ENCODE peak calls at places on chromosomes 2 and 18, in eight cellular contexts. M is RWPE1; P is activated T-cell treated with anti-CD3 and anti-CD28 coated beads, Interleukin-2, amount 50 U/mL, for 4 hours; K is heart right ventricle; S is KBM-7; G is NCI-H2081; O is NCI-H1930; N is hippocampal formation. A is an unnamed sample.

GRCh38 chr18:76741346-76741745 is 81.0 kb upstream of the ZNF236 start:
- DNase-seq in P (no peak), S (no peak), M (peak), K (no peak), N (no peak), O (no peak), G (no peak), A (no peak)

GRCh38 chr2:188659656-188660406 is 314.3 kb upstream of the COL3A1 start:
- DNase-seq in S (no peak), N (no peak), O (no peak), P (no peak), M (peak), G (no peak), K (no peak), A (no peak)

GRCh38 chr2:37532503-37532902 is 138.9 kb downstream of the CDC42EP3 start:
- DNase-seq in S (no peak), M (no peak), O (no peak), P (no peak), G (no peak), K (no peak), N (no peak), A (no peak)

GRCh38 chr2:96502891-96503636 is 2.1 kb downstream of the NEURL3 start:
- DNase-seq in G (no peak), P (no peak), N (no peak), S (no peak), K (no peak), O (no peak), M (no peak), A (no peak)

GRCh38 chr2:118923371-118923770 is 18.6 kb upstream of the MARCO start:
- DNase-seq in S (no peak), O (no peak), N (no peak), G (no peak), K (no peak), M (no peak), P (no peak), A (no peak)

GRCh38 chr18:7658701-7659100 is 91.6 kb downstream of the PTPRM start:
- DNase-seq in M (no peak), N (no peak), S (no peak), O (no peak), K (no peak), G (no peak), P (no peak), A (no peak)

GRCh38 chr2:46299365-46300263 is 2.4 kb downstream of the EPAS1 start:
- DNase-seq in G (no peak), P (no peak), K (peak), M (peak), O (no peak), N (peak), S (peak), A (no peak)

GRCh38 chr18:79404567-79404910 is 8.8 kb downstream of the NFATC1 start:
- DNase-seq in K (no peak), N (no peak), G (no peak), M (no peak), P (no peak), O (no peak), S (no peak), A (no peak)

GRCh38 chr18:28690100-28690499 is 513.2 kb upstream of the CDH2 start:
- DNase-seq in O (no peak), S (no peak), P (no peak), N (no peak), K (no peak), M (no peak), G (no peak), A (no peak)

GRCh38 chr18:73975266-73975665 is 172.4 kb downstream of the FBXO15 start:
- DNase-seq in M (no peak), O (no peak), P (no peak), G (no peak), S (peak), K (no peak), N (no peak), A (no peak)

GRCh38 chr2:70086838-70087702 is at the start of gene PCBP1:
- DNase-seq in K (peak), O (peak), N (peak), S (peak), G (peak), P (peak), M (peak), A (peak)

GRCh38 chr18:5542393-5543035 is 1.3 kb downstream of the EPB41L3 start:
- DNase-seq in M (no peak), S (peak), P (no peak), K (peak), N (no peak), O (no peak), G (peak), A (no peak)

GRCh38 chr2:36456227-36456788 is 100.7 kb downstream of the CRIM1 start:
- DNase-seq in N (no peak), K (peak), M (no peak), P (no peak), G (no peak), O (no peak), S (no peak), A (no peak)

GRCh38 chr2:86350751-86351150 is 13.3 kb upstream of the REEP1 start:
- DNase-seq in M (no peak), O (no peak), G (no peak), N (no peak), S (no peak), K (no peak), P (no peak), A (no peak)

GRCh38 chr18:57595347-57595746 is 8.8 kb upstream of the FECH start:
- DNase-seq in P (no peak), S (no peak), M (no peak), G (no peak), K (no peak), O (no peak), N (no peak), A (no peak)

GRCh38 chr2:85751627-85752026 is 2.2 kb upstream of the ATOH8 start:
- DNase-seq in G (no peak), P (no peak), M (no peak), K (no peak), N (no peak), O (no peak), S (no peak), A (no peak)

GRCh38 chr2:96330407-96330806 is 5.2 kb upstream of the NCAPH start:
- DNase-seq in G (no peak), S (no peak), N (no peak), K (no peak), M (peak), O (no peak), P (no peak), A (no peak)

GRCh38 chr2:237637429-237638135 is 10.2 kb downstream of the LRRFIP1 start:
- DNase-seq in N (no peak), G (no peak), O (no peak), K (no peak), P (no peak), S (no peak), M (no peak), A (no peak)

GRCh38 chr18:79776674-79777073 is 21.1 kb upstream of the KCNG2 start:
- DNase-seq in G (no peak), O (no peak), K (no peak), M (no peak), P (no peak), N (no peak), S (no peak), A (no peak)

GRCh38 chr2:30631051-30631671 is 176.1 kb downstream of the CAPN13 start:
- DNase-seq in G (no peak), P (no peak), M (no peak), O (no peak), S (peak), N (no peak), K (no peak), A (no peak)

GRCh38 chr2:217001740-217002139 is 141.9 kb upstream of the TNP1 start:
- DNase-seq in K (no peak), M (no peak), N (no peak), P (no peak), G (no peak), O (no peak), S (no peak), A (no peak)

GRCh38 chr18:2147424-2147823 is 423.9 kb downstream of the METTL4 start:
- DNase-seq in M (peak), P (no peak), S (no peak), G (peak), K (no peak), N (peak), O (no peak), A (no peak)

GRCh38 chr2:239253264-239253663 is 147.6 kb downstream of the HDAC4 start:
- DNase-seq in P (no peak), G (no peak), M (no peak), S (peak), K (no peak), O (no peak), N (peak), A (no peak)

GRCh38 chr2:219701847-219702634 is 74.6 kb downstream of the SLC4A3 start:
- DNase-seq in P (no peak), S (no peak), O (no peak), K (peak), M (no peak), G (no peak), N (no peak), A (no peak)

GRCh38 chr2:83827618-83828017 is 631.5 kb downstream of the SUCLG1 start:
- DNase-seq in N (no peak), M (no peak), O (no peak), P (no peak), K (no peak), S (no peak), G (no peak), A (no peak)

GRCh38 chr18:50187659-50188058 is 7.3 kb downstream of the MYO5B start:
- DNase-seq in K (no peak), P (no peak), S (no peak), G (no peak), O (no peak), N (no peak), M (no peak), A (no peak)

GRCh38 chr2:119836455-119837142 is 76.9 kb downstream of the PTPN4 start:
- DNase-seq in K (no peak), O (no peak), G (no peak), S (no peak), P (no peak), N (no peak), M (no peak), A (no peak)

GRCh38 chr18:59200787-59201186 is 19.2 kb upstream of the GRP start:
- DNase-seq in M (no peak), S (no peak), P (no peak), G (no peak), O (no peak), K (no peak), N (no peak), A (no peak)

GRCh38 chr2:201191132-201191875 is 8.4 kb downstream of the CASP10 start:
- DNase-seq in M (no peak), S (peak), P (no peak), K (peak), N (no peak), O (no peak), G (no peak), A (no peak)

GRCh38 chr2:238711346-238711745 is 136.5 kb upstream of the TWIST2 start:
- DNase-seq in P (no peak), K (no peak), O (no peak), N (no peak), M (no peak), G (no peak), S (no peak), A (no peak)

GRCh38 chr2:37173741-37174140 is 14.7 kb downstream of the SULT6B1 start:
- DNase-seq in K (no peak), M (no peak), N (no peak), G (no peak), P (no peak), S (no peak), O (no peak), A (no peak)

GRCh38 chr18:51133580-51134160 is 63.8 kb downstream of the MEX3C start:
- DNase-seq in K (no peak), O (no peak), M (no peak), S (no peak), P (no peak), G (no peak), N (no peak), A (no peak)

GRCh38 chr2:103410221-103410620 is 648.4 kb downstream of the TMEM182 start:
- DNase-seq in O (no peak), N (no peak), M (no peak), S (no peak), G (no peak), K (no peak), P (no peak), A (no peak)

GRCh38 chr2:235024191-235024611 is 72.4 kb downstream of the SH3BP4 start:
- DNase-seq in O (no peak), N (no peak), G (no peak), M (no peak), K (no peak), P (no peak), S (no peak), A (no peak)

GRCh38 chr2:195356920-195357440 is 300.0 kb upstream of the SLC39A10 start:
- DNase-seq in S (no peak), K (no peak), O (no peak), G (no peak), N (no peak), M (no peak), P (no peak), A (no peak)

A was measured in NCI-H1105.